ENCODE peak calls at places on chromosomes 2 and 18, in ten cellular contexts. M is CD8-positive, alpha-beta memory T cell; S is adrenal gland; I is CD8-positive, alpha-beta T cell; D is SJSA1; A is psoas muscle; W is stomach; Z is heart left ventricle; N is heart right ventricle; C is thoracic aorta. L is an unnamed sample.

GRCh38 chr2:102841107-102841840 is 79.4 kb downstream of the TMEM182 start:
- DNase-seq in D (peak), Z (peak), C (no peak), I (no peak), S (peak), A (no peak), W (peak), M (no peak), N (no peak), L (peak)

GRCh38 chr2:240988146-240988545 is 10.3 kb upstream of the SNED1 start:
- DNase-seq in W (no peak), Z (no peak), S (peak), C (no peak), N (no peak), M (no peak), D (no peak), I (no peak), A (peak), L (peak)

GRCh38 chr2:40097691-40098376 is 318.8 kb upstream of the THUMPD2 start:
- DNase-seq in M (no peak), Z (no peak), C (no peak), N (no peak), W (no peak), A (no peak), I (no peak), S (no peak), D (peak), L (no peak)

GRCh38 chr2:8993902-8994278 is 9.6 kb downstream of the MBOAT2 start:
- DNase-seq in D (no peak), I (no peak), Z (no peak), N (no peak), A (no peak), C (no peak), W (no peak), M (no peak), S (no peak), L (no peak)

GRCh38 chr2:73035899-73036778 is 35.4 kb downstream of the SFXN5 start:
- DNase-seq in D (no peak), W (no peak), Z (no peak), N (no peak), S (no peak), I (no peak), M (no peak), A (no peak), C (no peak), L (no peak)

GRCh38 chr2:172513935-172514586 is 41.8 kb upstream of the PDK1 start:
- DNase-seq in W (no peak), A (no peak), Z (no peak), M (no peak), I (no peak), S (no peak), N (no peak), D (no peak), C (no peak), L (no peak)

GRCh38 chr2:7899241-7899640 is 782.6 kb upstream of the ID2 start:
- DNase-seq in Z (no peak), A (no peak), I (no peak), D (no peak), M (no peak), N (no peak), W (no peak), S (no peak), C (no peak), L (no peak)

GRCh38 chr2:168439536-168439935 is 16.5 kb upstream of the CERS6 start:
- DNase-seq in D (no peak), M (no peak), W (no peak), A (no peak), C (no peak), I (no peak), Z (no peak), N (no peak), S (no peak), L (no peak)

GRCh38 chr2:88657131-88657530 is 29.9 kb upstream of the EIF2AK3 start:
- DNase-seq in M (no peak), Z (no peak), A (no peak), D (no peak), I (no peak), C (no peak), N (no peak), W (no peak), S (no peak), L (no peak)

GRCh38 chr2:127721311-127721977 is 20.1 kb downstream of the SFT2D3 start:
- DNase-seq in I (no peak), C (no peak), N (no peak), D (peak), A (no peak), M (no peak), Z (no peak), S (no peak), W (no peak), L (no peak)

GRCh38 chr2:40348038-40348437 is 103.9 kb downstream of the SLC8A1 start:
- DNase-seq in S (no peak), W (no peak), D (no peak), Z (no peak), C (no peak), N (no peak), I (no peak), A (no peak), M (no peak), L (no peak)

GRCh38 chr2:82790277-82791021 is 1668.6 kb downstream of the SUCLG1 start:
- DNase-seq in D (peak), A (no peak), C (no peak), W (no peak), Z (no peak), S (no peak), I (no peak), N (no peak), M (no peak), L (peak)

GRCh38 chr2:62724886-62725711 is 19.6 kb downstream of the EHBP1 start:
- DNase-seq in M (peak), I (no peak), N (no peak), D (no peak), S (no peak), C (no peak), Z (peak), W (peak), A (no peak), L (no peak)

GRCh38 chr18:3283253-3283863 is 21.4 kb downstream of the MYL12B start:
- DNase-seq in W (no peak), I (no peak), A (no peak), C (no peak), N (no peak), S (no peak), Z (no peak), D (no peak), M (no peak), L (no peak)

GRCh38 chr2:40072442-40073232 is 293.6 kb upstream of the THUMPD2 start:
- DNase-seq in N (no peak), W (no peak), M (no peak), A (no peak), Z (no peak), C (no peak), I (no peak), S (no peak), D (no peak), L (no peak)

GRCh38 chr18:26863122-26863879 is 2.2 kb downstream of the AQP4 start:
- DNase-seq in D (no peak), C (no peak), I (no peak), Z (peak), W (peak), A (peak), S (peak), M (no peak), N (peak), L (no peak)

GRCh38 chr2:150327546-150328495 is 159.6 kb downstream of the RND3 start:
- DNase-seq in A (no peak), M (no peak), I (no peak), W (no peak), N (no peak), D (no peak), S (no peak), Z (no peak), C (no peak), L (no peak)

GRCh38 chr18:26471826-26472225 is 76.5 kb downstream of the KCTD1 start:
- DNase-seq in C (no peak), A (no peak), S (no peak), Z (no peak), W (no peak), N (no peak), M (no peak), D (no peak), I (no peak), L (no peak)

GRCh38 chr2:224584111-224584764 is 925 bp downstream of the CUL3 start:
- DNase-seq in W (peak), I (no peak), C (no peak), S (peak), M (no peak), Z (peak), A (peak), N (peak), D (peak), L (peak)

GRCh38 chr2:145230546-145230945 is 710.6 kb upstream of the ZEB2 start:
- DNase-seq in A (no peak), N (no peak), I (no peak), D (peak), C (no peak), Z (no peak), M (no peak), S (no peak), W (no peak), L (no peak)

GRCh38 chr2:128302744-128303067 is 16.0 kb downstream of the HS6ST1 start:
- DNase-seq in I (no peak), S (no peak), W (no peak), C (no peak), Z (no peak), M (no peak), D (peak), A (peak), N (peak), L (no peak)

GRCh38 chr2:59922450-59922849 is 631.0 kb downstream of the BCL11A start:
- DNase-seq in C (no peak), W (no peak), Z (no peak), S (no peak), N (no peak), I (no peak), M (no peak), D (no peak), A (no peak), L (no peak)

GRCh38 chr2:19021721-19022120 is 336.7 kb downstream of the OSR1 start:
- DNase-seq in Z (no peak), S (no peak), D (peak), A (no peak), I (no peak), N (no peak), W (no peak), M (no peak), C (no peak), L (no peak)

GRCh38 chr2:28321426-28321825 is 71.2 kb upstream of the FOSL2 start:
- DNase-seq in Z (no peak), D (peak), W (no peak), N (no peak), A (no peak), C (no peak), M (no peak), S (peak), I (no peak), L (no peak)

GRCh38 chr2:48433682-48434081 is 96.3 kb upstream of the STON1 start:
- DNase-seq in D (no peak), Z (peak), I (no peak), S (peak), W (no peak), M (no peak), C (no peak), N (no peak), A (peak), L (no peak)

GRCh38 chr2:11097988-11098387 is 57.3 kb upstream of the SLC66A3 start:
- DNase-seq in C (no peak), D (no peak), W (no peak), I (no peak), N (no peak), A (no peak), Z (no peak), M (no peak), S (no peak), L (no peak)

GRCh38 chr2:46923011-46923669 is 7.5 kb upstream of the MCFD2 start:
- DNase-seq in W (no peak), D (no peak), N (no peak), I (no peak), A (no peak), Z (no peak), C (no peak), S (no peak), M (no peak), L (no peak)

GRCh38 chr2:197777823-197778407 is 7.2 kb downstream of the BOLL start:
- DNase-seq in A (no peak), S (no peak), M (no peak), Z (no peak), I (no peak), D (peak), W (no peak), C (no peak), N (no peak), L (no peak)

GRCh38 chr2:226066873-226067272 is 667.4 kb downstream of the NYAP2 start:
- DNase-seq in W (no peak), N (no peak), A (no peak), C (no peak), I (no peak), S (no peak), D (no peak), M (no peak), Z (no peak), L (no peak)

GRCh38 chr2:164746713-164747112 is 94.9 kb downstream of the COBLL1 start:
- DNase-seq in C (no peak), W (no peak), N (no peak), D (no peak), A (no peak), S (no peak), M (no peak), I (no peak), Z (no peak), L (no peak)

GRCh38 chr2:151670346-151670745 is 63.9 kb downstream of the NEB start:
- DNase-seq in Z (no peak), I (no peak), W (no peak), M (no peak), N (no peak), D (no peak), S (no peak), C (no peak), A (no peak), L (no peak)

GRCh38 chr2:193837368-193837767 is 1642.6 kb upstream of the TMEFF2 start:
- DNase-seq in M (no peak), W (no peak), Z (no peak), A (no peak), N (no peak), C (no peak), S (no peak), I (no peak), D (no peak), L (peak)

GRCh38 chr18:25467226-25468065 is 115.5 kb upstream of the ZNF521 start:
- DNase-seq in M (no peak), S (peak), D (peak), I (no peak), N (peak), W (no peak), Z (peak), A (peak), C (peak), L (peak)
- H3K27ac ChIP-seq in M (no peak), S (peak), D (no peak), I (no peak), N (no peak), W (no peak), Z (peak), A (peak), C (peak), L (peak)

GRCh38 chr2:236679906-236680305 is 110.3 kb downstream of the ACKR3 start:
- DNase-seq in W (no peak), A (no peak), S (no peak), Z (no peak), M (no peak), D (peak), N (no peak), I (no peak), C (no peak), L (peak)
- H3K27ac ChIP-seq in W (no peak), A (no peak), S (no peak), Z (no peak), M (no peak), D (peak), N (no peak), I (no peak), C (no peak), L (peak)

DNA sequence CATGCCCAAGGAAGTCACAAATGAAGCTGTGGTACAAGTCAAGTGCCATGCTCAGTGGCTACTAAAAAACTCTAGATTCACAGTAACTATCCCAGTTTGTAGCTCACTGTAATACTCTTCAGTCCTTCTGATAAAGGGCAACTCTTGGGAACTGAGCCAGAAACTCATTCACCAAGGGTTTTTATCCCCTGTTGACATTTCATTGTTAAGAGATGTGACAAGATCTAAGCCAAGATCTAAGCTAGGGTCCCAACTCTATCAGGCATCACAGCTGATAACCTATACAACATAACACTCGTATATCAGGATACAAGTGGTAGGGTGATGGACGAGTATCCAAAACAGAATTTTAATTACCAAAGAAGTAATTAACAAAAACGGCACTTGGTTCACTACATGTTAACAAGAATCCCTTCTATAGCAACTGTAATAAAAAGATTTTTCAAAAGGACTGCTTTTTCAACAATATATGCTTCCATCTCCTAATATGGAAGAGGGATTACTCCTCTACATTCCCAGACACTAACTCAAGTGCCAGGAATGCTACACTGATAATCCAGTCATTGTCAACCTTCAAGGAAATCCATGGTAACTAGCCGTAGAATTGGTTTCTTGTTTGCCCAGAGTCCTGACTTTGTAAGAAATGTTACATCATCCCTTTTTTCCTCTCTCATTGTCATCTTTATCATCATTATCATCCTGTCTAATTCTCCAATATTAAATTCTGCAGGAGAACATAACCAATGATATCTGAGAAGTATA is 111.7 kb downstream of the CDH2 start:
- DNase-seq in I (no peak), A (no peak), S (no peak), Z (no peak), M (no peak), D (peak), C (no peak), N (no peak), W (no peak), L (no peak)
- H3K27ac ChIP-seq in I (no peak), A (no peak), S (peak), Z (peak), M (no peak), D (peak), C (no peak), N (no peak), W (no peak), L (peak)

DNA sequence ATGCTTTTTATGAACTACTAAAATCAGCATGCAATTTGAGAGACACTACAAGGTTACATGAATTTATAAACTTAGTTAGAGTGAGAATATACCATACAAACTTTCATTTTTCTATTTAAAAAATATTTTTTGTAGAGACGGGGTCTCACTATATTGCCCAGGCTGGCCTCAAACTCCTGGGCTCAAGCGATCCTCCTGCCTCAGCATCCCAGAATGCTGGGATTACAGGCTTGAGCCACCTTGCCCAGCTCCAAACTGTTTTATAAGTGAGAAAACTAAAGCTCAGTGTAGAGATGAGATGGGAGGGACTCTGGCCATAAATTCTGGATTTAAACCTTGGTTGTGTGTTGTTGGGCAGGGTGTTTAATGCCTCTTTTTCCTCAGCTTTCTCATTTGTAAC is 9.6 kb downstream of the CAB39 start:
- DNase-seq in W (no peak), C (no peak), I (no peak), D (no peak), Z (no peak), M (no peak), N (no peak), A (no peak), S (no peak), L (no peak)
- H3K27ac ChIP-seq in W (no peak), C (no peak), I (no peak), D (no peak), Z (no peak), M (no peak), N (no peak), A (peak), S (no peak), L (no peak)